ENCODE peak calls at places on chromosomes 4 and X, in ten cellular contexts. M is psoas muscle; Z is effector memory CD4-positive, alpha-beta T cell; C is fibroblast of the aortic adventitia; G is CD8-positive, alpha-beta memory T cell; A is CD4-positive, alpha-beta memory T cell; O is dorsolateral prefrontal cortex; E is cardiac muscle cell; S is astrocyte of the spinal cord; N is fibroblast of mammary gland. K is an unnamed sample.

GRCh38 chrX:153537526-153538295 is 20.3 kb downstream of the ATP2B3 start:
- DNase-seq in E (no peak), G (no peak), S (no peak), Z (no peak), O (no peak), N (no peak), M (no peak), A (no peak), C (no peak), K (no peak)

GRCh38 chr4:16582526-16582925 is 315.9 kb downstream of the LDB2 start:
- DNase-seq in E (peak), Z (no peak), G (no peak), S (no peak), M (no peak), C (no peak), A (no peak), N (no peak), O (no peak), K (no peak)

GRCh38 chr4:40310225-40310624 is 24.9 kb upstream of the CHRNA9 start:
- DNase-seq in E (no peak), N (no peak), A (no peak), M (no peak), G (no peak), C (no peak), O (no peak), S (no peak), Z (no peak), K (no peak)

GRCh38 chr4:165330071-165330470 is 2.6 kb downstream of the MSMO1 start:
- DNase-seq in M (no peak), E (no peak), Z (no peak), C (no peak), O (no peak), N (no peak), A (no peak), S (no peak), G (no peak), K (no peak)

GRCh38 chr4:95118507-95118906 is 360.8 kb downstream of the BMPR1B start:
- DNase-seq in A (no peak), C (no peak), Z (no peak), O (no peak), M (no peak), S (no peak), G (no peak), E (no peak), N (no peak), K (no peak)

GRCh38 chr4:144174401-144175067 is 34.0 kb upstream of the GYPA start:
- DNase-seq in M (no peak), S (peak), N (peak), C (peak), O (no peak), E (peak), A (peak), Z (no peak), G (peak), K (peak)

GRCh38 chrX:107552976-107553375 is 75.3 kb upstream of the PRPS1 start:
- DNase-seq in N (peak), C (peak), O (no peak), Z (no peak), A (no peak), M (no peak), S (no peak), E (no peak), G (no peak), K (no peak)

GRCh38 chr4:54363037-54363436 is 133.9 kb downstream of the PDGFRA start:
- DNase-seq in S (no peak), E (no peak), Z (no peak), M (no peak), N (no peak), C (no peak), G (no peak), O (no peak), A (no peak), K (no peak)

GRCh38 chr4:139814285-139815015 is 148.8 kb downstream of the MGST2 start:
- DNase-seq in E (peak), G (no peak), S (no peak), M (no peak), O (no peak), C (peak), N (peak), Z (no peak), A (no peak), K (no peak)

GRCh38 chr4:122309988-122310626 is 68.7 kb upstream of the ADAD1 start:
- DNase-seq in E (no peak), A (no peak), G (no peak), C (peak), M (no peak), S (peak), O (no peak), N (peak), Z (no peak), K (no peak)

GRCh38 chrX:154890990-154891639 is 5.0 kb downstream of the F8A1 start:
- DNase-seq in A (no peak), S (no peak), O (no peak), Z (no peak), N (no peak), M (no peak), G (no peak), E (no peak), C (peak), K (peak)

GRCh38 chrX:74420194-74421035 is 878 bp upstream of the SLC16A2 start:
- DNase-seq in A (peak), C (peak), O (peak), G (peak), E (peak), Z (no peak), N (peak), M (peak), S (peak), K (no peak)

GRCh38 chr4:113760852-113761681 is 471 bp downstream of the CAMK2D start:
- DNase-seq in M (peak), E (peak), Z (peak), A (no peak), S (peak), O (peak), C (peak), G (no peak), N (peak), K (no peak)

GRCh38 chrX:97397371-97397770 is 513.7 kb downstream of the RPA4 start:
- DNase-seq in E (no peak), G (no peak), S (peak), Z (no peak), N (peak), O (no peak), A (no peak), M (no peak), C (no peak), K (no peak)

GRCh38 chr4:159283697-159284492 is 181.0 kb downstream of the RAPGEF2 start:
- DNase-seq in Z (no peak), N (peak), S (peak), O (no peak), C (peak), M (no peak), G (no peak), E (no peak), A (no peak), K (peak)

GRCh38 chr4:177367336-177367735 is 57.7 kb downstream of the NEIL3 start:
- DNase-seq in N (peak), E (no peak), S (no peak), A (peak), O (no peak), G (peak), C (peak), M (no peak), Z (no peak), K (no peak)

GRCh38 chr4:87843936-87844335 is 11.2 kb downstream of the MEPE start:
- DNase-seq in M (no peak), O (no peak), C (peak), E (peak), A (no peak), S (peak), N (peak), G (no peak), Z (no peak), K (peak)

GRCh38 chr4:83618431-83618830 is 82.5 kb downstream of the GPAT3 start:
- DNase-seq in M (peak), A (no peak), S (peak), O (no peak), C (peak), G (no peak), N (peak), Z (no peak), E (peak), K (no peak)

GRCh38 chrX:1355131-1355799 is 18.7 kb downstream of the IL3RA start:
- DNase-seq in C (no peak), N (no peak), E (no peak), Z (no peak), O (no peak), A (no peak), S (no peak), M (no peak), G (no peak), K (no peak)

GRCh38 chrX:71199252-71199651 is 23.8 kb upstream of the GJB1 start:
- DNase-seq in O (no peak), E (no peak), C (no peak), A (no peak), M (no peak), Z (no peak), N (no peak), G (no peak), S (no peak), K (no peak)

GRCh38 chr4:107757860-107758476 is 37.9 kb upstream of the PAPSS1 start:
- DNase-seq in Z (no peak), E (peak), A (peak), O (no peak), M (no peak), N (peak), S (peak), G (peak), C (peak), K (no peak)

GRCh38 chr4:181701911-181702310 is 541.3 kb upstream of the TENM3 start:
- DNase-seq in S (no peak), O (no peak), C (no peak), E (peak), Z (no peak), N (no peak), M (no peak), A (no peak), G (no peak), K (no peak)

GRCh38 chr4:30362436-30362835 is 357.7 kb upstream of the PCDH7 start:
- DNase-seq in A (no peak), Z (no peak), O (no peak), S (no peak), C (no peak), M (no peak), E (no peak), G (no peak), N (no peak), K (no peak)

GRCh38 chr4:55356991-55357461 is 11.0 kb downstream of the SRD5A3 start:
- DNase-seq in E (no peak), G (no peak), A (no peak), M (no peak), N (peak), C (peak), Z (no peak), S (peak), O (no peak), K (no peak)

GRCh38 chrX:12237131-12237530 is 98.9 kb downstream of the FRMPD4 start:
- DNase-seq in O (no peak), E (no peak), A (no peak), N (no peak), C (no peak), G (no peak), S (no peak), M (no peak), Z (no peak), K (no peak)

GRCh38 chr4:140876597-140877364 is 120.6 kb upstream of the TBC1D9 start:
- DNase-seq in M (no peak), A (no peak), G (no peak), O (no peak), E (no peak), Z (no peak), S (peak), C (peak), N (peak), K (no peak)

GRCh38 chrX:151370906-151371305 is 26.1 kb upstream of the VMA21 start:
- DNase-seq in M (no peak), S (no peak), C (no peak), Z (no peak), G (no peak), O (no peak), A (no peak), N (no peak), E (peak), K (no peak)

GRCh38 chr4:133866328-133866699 is 335.3 kb downstream of the PABPC4L start:
- DNase-seq in N (peak), Z (no peak), O (no peak), M (no peak), G (no peak), C (peak), S (peak), E (no peak), A (no peak), K (peak)

GRCh38 chr4:106773106-106773905 is 262.8 kb downstream of the DKK2 start:
- DNase-seq in Z (no peak), S (peak), N (peak), A (no peak), C (peak), M (no peak), G (no peak), E (no peak), O (no peak), K (peak)

GRCh38 chrX:70026112-70026850 is 23.5 kb downstream of the AWAT2 start:
- DNase-seq in E (no peak), Z (no peak), G (no peak), N (peak), C (peak), S (no peak), O (no peak), A (no peak), M (no peak), K (no peak)

GRCh38 chr4:81628489-81628888 is 156.8 kb upstream of the RASGEF1B start:
- DNase-seq in M (no peak), E (no peak), S (no peak), A (no peak), Z (no peak), O (no peak), N (no peak), G (no peak), C (no peak), K (no peak)

GRCh38 chr4:135192746-135193535 is 991.4 kb upstream of the PABPC4L start:
- DNase-seq in Z (no peak), M (no peak), O (no peak), E (no peak), G (no peak), S (no peak), A (no peak), C (no peak), N (no peak), K (no peak)

GRCh38 chrX:119228506-119229290 is 7.4 kb upstream of the PGRMC1 start:
- DNase-seq in S (peak), O (no peak), G (no peak), C (peak), N (peak), A (no peak), M (no peak), Z (no peak), E (no peak), K (peak)

GRCh38 chr4:103934178-103934789 is 214.5 kb upstream of the TACR3 start:
- DNase-seq in M (no peak), Z (no peak), N (peak), A (peak), G (no peak), C (peak), O (no peak), S (peak), E (peak), K (no peak)

GRCh38 chr4:163161536-163162205 is 5.0 kb downstream of the NAF1 start:
- DNase-seq in E (no peak), A (no peak), O (no peak), M (no peak), S (peak), Z (no peak), C (peak), N (peak), G (no peak), K (peak)

GRCh38 chr4:76035799-76036389 is at the start of gene CXCL11:
- DNase-seq in O (no peak), M (no peak), E (no peak), G (no peak), S (no peak), A (no peak), Z (no peak), C (peak), N (no peak), K (no peak)

GRCh38 chrX:8629871-8630270 is 102.1 kb downstream of the ANOS1 start:
- DNase-seq in C (no peak), S (peak), N (peak), G (no peak), E (no peak), Z (no peak), M (no peak), O (no peak), A (no peak), K (no peak)

GRCh38 chr4:112747035-112747434 is 110.1 kb downstream of the LARP7 start:
- DNase-seq in A (no peak), S (no peak), C (no peak), N (no peak), Z (no peak), G (no peak), M (no peak), E (peak), O (no peak), K (no peak)

GRCh38 chr4:168505996-168506395 is 9.1 kb downstream of the PALLD start:
- DNase-seq in Z (no peak), A (no peak), G (no peak), C (no peak), O (no peak), N (no peak), M (no peak), E (no peak), S (no peak), K (no peak)
- H3K4me3 ChIP-seq in Z (no peak), A (no peak), G (no peak), C (no peak), O (no peak), N (no peak), M (no peak), E (no peak), S (no peak), K (no peak)

GRCh38 chr4:8112672-8113071 is 45.9 kb downstream of the ABLIM2 start:
- DNase-seq in E (no peak), M (no peak), N (no peak), Z (no peak), S (no peak), C (no peak), O (no peak), A (no peak), G (no peak), K (no peak)
- H3K4me3 ChIP-seq in E (no peak), M (no peak), N (no peak), Z (no peak), S (no peak), C (no peak), O (no peak), A (no peak), G (no peak), K (no peak)

GRCh38 chr4:1793496-1793840 is 375 bp downstream of the FGFR3 start:
- DNase-seq in Z (peak), N (no peak), O (no peak), A (no peak), S (no peak), G (no peak), M (no peak), C (no peak), E (peak), K (no peak)

GRCh38 chr4:1792832-1793495 is at the start of gene FGFR3:
- DNase-seq in E (peak), O (no peak), S (no peak), M (peak), Z (no peak), G (peak), A (no peak), N (no peak), C (no peak), K (no peak)

GRCh38 chr4:1795304-1796195 is 2.5 kb downstream of the FGFR3 start:
- DNase-seq in E (no peak), G (no peak), S (no peak), Z (no peak), O (no peak), A (no peak), M (no peak), C (no peak), N (no peak), K (no peak)

GRCh38 chr4:1794809-1795303 is 1.8 kb downstream of the FGFR3 start:
- DNase-seq in N (no peak), M (no peak), Z (no peak), A (no peak), S (no peak), E (peak), G (no peak), C (no peak), O (no peak), K (no peak)

GRCh38 chr4:1793940-1794808 is 1.1 kb downstream of the FGFR3 start:
- DNase-seq in G (no peak), N (no peak), Z (no peak), A (no peak), S (peak), E (peak), M (no peak), O (no peak), C (no peak), K (no peak)
- H3K4me3 ChIP-seq in G (no peak), N (no peak), Z (peak), A (no peak), S (peak), E (peak), M (peak), O (peak), C (peak), K (peak)

GRCh38 chr4:148021706-148022105 is 289.8 kb downstream of the ARHGAP10 start:
- DNase-seq in A (peak), N (no peak), E (no peak), S (no peak), G (no peak), O (no peak), M (no peak), Z (no peak), C (peak), K (no peak)

GRCh38 chr4:148023782-148024181 is 291.9 kb downstream of the ARHGAP10 start:
- DNase-seq in C (no peak), E (no peak), O (no peak), S (no peak), N (peak), G (no peak), A (no peak), Z (no peak), M (no peak), K (no peak)

GRCh38 chr4:148022975-148023374 is 291.1 kb downstream of the ARHGAP10 start:
- DNase-seq in E (no peak), Z (no peak), C (no peak), S (no peak), O (no peak), G (no peak), N (no peak), A (no peak), M (no peak), K (no peak)

GRCh38 chr4:148029781-148030180 is 297.9 kb downstream of the ARHGAP10 start:
- DNase-seq in O (no peak), E (no peak), G (no peak), C (no peak), A (no peak), Z (no peak), N (no peak), M (no peak), S (no peak), K (no peak)

DNA sequence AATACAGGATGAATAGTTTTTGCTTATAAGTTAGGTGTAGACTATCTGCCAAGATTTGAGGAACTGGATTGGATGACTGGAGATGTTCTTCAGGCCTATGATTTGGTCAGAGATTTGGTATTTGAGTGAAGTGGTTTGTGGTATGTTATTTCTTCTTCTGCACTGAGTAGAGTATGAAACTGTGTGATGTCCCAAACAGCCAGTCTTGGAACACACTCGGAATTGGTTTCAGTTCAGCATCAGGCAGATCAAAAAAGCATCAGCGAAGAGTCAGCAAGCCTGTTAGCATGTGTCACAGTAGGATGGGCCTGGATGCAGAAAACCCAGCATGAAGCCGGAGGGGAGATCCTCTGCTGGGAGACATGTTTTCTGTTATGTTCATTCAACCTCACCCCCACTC is 294.1 kb downstream of the ARHGAP10 start:
- DNase-seq in A (no peak), N (peak), Z (no peak), S (peak), M (no peak), E (no peak), C (peak), O (no peak), G (no peak), K (peak)
- H3K4me3 ChIP-seq in A (no peak), N (no peak), Z (no peak), S (no peak), M (no peak), E (no peak), C (peak), O (no peak), G (no peak), K (no peak)

GRCh38 chrX:115563633-115564182 is 2.7 kb downstream of the PLS3 start:
- DNase-seq in N (no peak), E (no peak), G (no peak), A (no peak), O (no peak), S (no peak), M (no peak), C (peak), Z (no peak), K (no peak)
- H3K4me3 ChIP-seq in N (no peak), E (peak), G (no peak), A (no peak), O (no peak), S (no peak), M (no peak), C (peak), Z (no peak), K (no peak)

GRCh38 chr4:118825799-118826198 is 10.1 kb downstream of the SEC24D start:
- DNase-seq in A (no peak), Z (no peak), G (no peak), E (no peak), O (no peak), M (no peak), N (no peak), C (no peak), S (no peak), K (no peak)
- H3K4me3 ChIP-seq in A (no peak), Z (no peak), G (no peak), E (no peak), O (no peak), M (no peak), N (no peak), C (no peak), S (no peak), K (no peak)

GRCh38 chr4:26272654-26273307 is 48.0 kb upstream of the RBPJ start:
- DNase-seq in E (no peak), A (no peak), S (no peak), G (no peak), N (no peak), C (no peak), O (no peak), M (no peak), Z (no peak), K (no peak)
- H3K4me3 ChIP-seq in E (no peak), A (no peak), S (no peak), G (no peak), N (no peak), C (no peak), O (no peak), M (no peak), Z (no peak), K (no peak)

GRCh38 chr4:38128478-38129451 is 168.6 kb downstream of the PTTG2 start:
- DNase-seq in E (no peak), N (peak), S (peak), A (peak), M (no peak), O (no peak), C (peak), Z (peak), G (peak), K (peak)
- H3K4me3 ChIP-seq in E (no peak), N (no peak), S (no peak), A (no peak), M (no peak), O (no peak), C (no peak), Z (no peak), G (no peak), K (no peak)